ENCODE peak calls at places on chromosome 15, in nine cellular contexts. One of them, this sample, is unnamed.

GRCh38 chr15:99019558-99020540 is 12.3 kb upstream of the PGPEP1L start:
- DNase-seq in iris pigment epithelial cell: peak; percentile 88
- DNase-seq in CD8-positive, alpha-beta T cell: no peak
- DNase-seq in M059J: peak; percentile 68
- DNase-seq in T-helper 9 cell: no peak
- DNase-seq in activated gamma-delta T cell treated with Interleukin-2 at 50 U/mL for 16 hours: no peak
- DNase-seq in Daoy: peak; percentile 45
- DNase-seq in stimulated activated CD4-positive, alpha-beta T cell treated with anti-CD3 and anti-CD28 coated beads, Interleukin-1b, Interleukin-23, amount 100 ng/mL, for 24 hours: no peak
- DNase-seq in RPMI8226: no peak
- DNase-seq in this sample: peak; percentile 82

GRCh38 chr15:79028411-79028964 is 62.1 kb downstream of the RASGRF1 start:
- DNase-seq in iris pigment epithelial cell: peak; percentile 25
- DNase-seq in CD8-positive, alpha-beta T cell: no peak
- DNase-seq in M059J: peak; percentile 33
- DNase-seq in T-helper 9 cell: no peak
- DNase-seq in activated gamma-delta T cell treated with Interleukin-2 at 50 U/mL for 16 hours: no peak
- DNase-seq in Daoy: peak; percentile 40
- DNase-seq in stimulated activated CD4-positive, alpha-beta T cell treated with anti-CD3 and anti-CD28 coated beads, Interleukin-1b, Interleukin-23, amount 100 ng/mL, for 24 hours: no peak
- DNase-seq in RPMI8226: peak; percentile 65
- DNase-seq in this sample: no peak

GRCh38 chr15:51888593-51889195 is 59.2 kb downstream of the TMOD3 start:
- DNase-seq in iris pigment epithelial cell: peak; percentile 24
- DNase-seq in CD8-positive, alpha-beta T cell: no peak
- DNase-seq in M059J: peak; percentile 21
- DNase-seq in T-helper 9 cell: no peak
- DNase-seq in activated gamma-delta T cell treated with Interleukin-2 at 50 U/mL for 16 hours: no peak
- DNase-seq in Daoy: no peak
- DNase-seq in stimulated activated CD4-positive, alpha-beta T cell treated with anti-CD3 and anti-CD28 coated beads, Interleukin-1b, Interleukin-23, amount 100 ng/mL, for 24 hours: no peak
- DNase-seq in RPMI8226: peak; percentile 14
- DNase-seq in this sample: peak; percentile 14

GRCh38 chr15:74403981-74404563 is 29.7 kb downstream of the SEMA7A start:
- DNase-seq in iris pigment epithelial cell: no peak
- DNase-seq in CD8-positive, alpha-beta T cell: no peak
- DNase-seq in M059J: no peak
- DNase-seq in T-helper 9 cell: no peak
- DNase-seq in activated gamma-delta T cell treated with Interleukin-2 at 50 U/mL for 16 hours: no peak
- DNase-seq in Daoy: no peak
- DNase-seq in stimulated activated CD4-positive, alpha-beta T cell treated with anti-CD3 and anti-CD28 coated beads, Interleukin-1b, Interleukin-23, amount 100 ng/mL, for 24 hours: no peak
- DNase-seq in RPMI8226: no peak
- DNase-seq in this sample: no peak

GRCh38 chr15:77497942-77498361 is 77.3 kb downstream of the HMG20A start:
- DNase-seq in iris pigment epithelial cell: no peak
- DNase-seq in CD8-positive, alpha-beta T cell: no peak
- DNase-seq in M059J: no peak
- DNase-seq in T-helper 9 cell: no peak
- DNase-seq in activated gamma-delta T cell treated with Interleukin-2 at 50 U/mL for 16 hours: no peak
- DNase-seq in Daoy: no peak
- DNase-seq in stimulated activated CD4-positive, alpha-beta T cell treated with anti-CD3 and anti-CD28 coated beads, Interleukin-1b, Interleukin-23, amount 100 ng/mL, for 24 hours: no peak
- DNase-seq in RPMI8226: no peak
- DNase-seq in this sample: no peak

GRCh38 chr15:92654662-92655061 is 913 bp downstream of the FAM174B start:
- DNase-seq in iris pigment epithelial cell: no peak
- DNase-seq in CD8-positive, alpha-beta T cell: no peak
- DNase-seq in M059J: no peak
- DNase-seq in T-helper 9 cell: no peak
- DNase-seq in activated gamma-delta T cell treated with Interleukin-2 at 50 U/mL for 16 hours: no peak
- DNase-seq in Daoy: no peak
- DNase-seq in stimulated activated CD4-positive, alpha-beta T cell treated with anti-CD3 and anti-CD28 coated beads, Interleukin-1b, Interleukin-23, amount 100 ng/mL, for 24 hours: no peak
- DNase-seq in RPMI8226: peak; percentile 82
- DNase-seq in this sample: no peak

GRCh38 chr15:70050970-70051369 is 46.7 kb downstream of the TLE3 start:
- DNase-seq in iris pigment epithelial cell: no peak
- DNase-seq in CD8-positive, alpha-beta T cell: no peak
- DNase-seq in M059J: no peak
- DNase-seq in T-helper 9 cell: no peak
- DNase-seq in activated gamma-delta T cell treated with Interleukin-2 at 50 U/mL for 16 hours: no peak
- DNase-seq in Daoy: no peak
- DNase-seq in stimulated activated CD4-positive, alpha-beta T cell treated with anti-CD3 and anti-CD28 coated beads, Interleukin-1b, Interleukin-23, amount 100 ng/mL, for 24 hours: no peak
- DNase-seq in RPMI8226: no peak
- DNase-seq in this sample: no peak

GRCh38 chr15:65862682-65863081 is 6.6 kb upstream of the RAB11A start:
- DNase-seq in iris pigment epithelial cell: peak; percentile 85
- DNase-seq in CD8-positive, alpha-beta T cell: no peak
- DNase-seq in M059J: peak; percentile 47
- DNase-seq in T-helper 9 cell: no peak
- DNase-seq in activated gamma-delta T cell treated with Interleukin-2 at 50 U/mL for 16 hours: peak; percentile 19
- DNase-seq in Daoy: peak; percentile 79
- DNase-seq in stimulated activated CD4-positive, alpha-beta T cell treated with anti-CD3 and anti-CD28 coated beads, Interleukin-1b, Interleukin-23, amount 100 ng/mL, for 24 hours: peak; percentile 41
- DNase-seq in RPMI8226: peak; percentile 71
- DNase-seq in this sample: peak; percentile 16

GRCh38 chr15:83012038-83012490 is 625 bp upstream of the C15orf40 start:
- DNase-seq in iris pigment epithelial cell: no peak
- DNase-seq in CD8-positive, alpha-beta T cell: no peak
- DNase-seq in M059J: no peak
- DNase-seq in T-helper 9 cell: no peak
- DNase-seq in activated gamma-delta T cell treated with Interleukin-2 at 50 U/mL for 16 hours: no peak
- DNase-seq in Daoy: no peak
- DNase-seq in stimulated activated CD4-positive, alpha-beta T cell treated with anti-CD3 and anti-CD28 coated beads, Interleukin-1b, Interleukin-23, amount 100 ng/mL, for 24 hours: no peak
- DNase-seq in RPMI8226: no peak
- DNase-seq in this sample: peak; percentile 61

GRCh38 chr15:59169337-59169736 is 37.3 kb upstream of the LDHAL6B start:
- DNase-seq in iris pigment epithelial cell: peak; percentile 91
- DNase-seq in CD8-positive, alpha-beta T cell: no peak
- DNase-seq in M059J: peak; percentile 87
- DNase-seq in T-helper 9 cell: no peak
- DNase-seq in activated gamma-delta T cell treated with Interleukin-2 at 50 U/mL for 16 hours: no peak
- DNase-seq in Daoy: peak; percentile 54
- DNase-seq in stimulated activated CD4-positive, alpha-beta T cell treated with anti-CD3 and anti-CD28 coated beads, Interleukin-1b, Interleukin-23, amount 100 ng/mL, for 24 hours: no peak
- DNase-seq in RPMI8226: no peak
- DNase-seq in this sample: peak; percentile 89

GRCh38 chr15:93474728-93475127 is 385.7 kb upstream of the RGMA start:
- DNase-seq in iris pigment epithelial cell: no peak
- DNase-seq in CD8-positive, alpha-beta T cell: no peak
- DNase-seq in M059J: no peak
- DNase-seq in T-helper 9 cell: no peak
- DNase-seq in activated gamma-delta T cell treated with Interleukin-2 at 50 U/mL for 16 hours: no peak
- DNase-seq in Daoy: no peak
- DNase-seq in stimulated activated CD4-positive, alpha-beta T cell treated with anti-CD3 and anti-CD28 coated beads, Interleukin-1b, Interleukin-23, amount 100 ng/mL, for 24 hours: no peak
- DNase-seq in RPMI8226: no peak
- DNase-seq in this sample: no peak

This sample was measured in foreskin fibroblast.